ENCODE peak calls at places on chromosomes 11 and 22, in ten cellular contexts. B, P, Y, X, T, R, A, U, S and Z are unnamed samples.

GRCh38 chr11:60633645-60634044 is 65.8 kb upstream of the MS4A8 start:
- DNase-seq in B (no peak), P (no peak), Y (no peak), X (no peak), T (no peak), R (no peak), A (no peak), U (no peak), S (no peak), Z (no peak)

GRCh38 chr11:102007567-102008437 is 39.4 kb upstream of the CFAP300 start:
- DNase-seq in B (no peak), P (peak), Y (no peak), X (no peak), T (no peak), R (no peak), A (no peak), U (no peak), S (peak), Z (no peak)

GRCh38 chr22:47195156-47195675 is 432.8 kb downstream of the TBC1D22A start:
- DNase-seq in B (no peak), P (no peak), Y (no peak), X (no peak), T (no peak), R (no peak), A (no peak), U (no peak), S (peak), Z (no peak)

GRCh38 chr11:8905528-8906165 is 5.3 kb upstream of the AKIP1 start:
- DNase-seq in B (no peak), P (peak), Y (no peak), X (no peak), T (no peak), R (no peak), A (no peak), U (no peak), S (no peak), Z (no peak)

GRCh38 chr11:132962026-132962425 is 570.3 kb downstream of the OPCML start:
- DNase-seq in B (no peak), P (peak), Y (no peak), X (no peak), T (no peak), R (no peak), A (no peak), U (no peak), S (no peak), Z (peak)

GRCh38 chr11:36240746-36241295 is 48.4 kb downstream of the COMMD9 start:
- DNase-seq in B (no peak), P (no peak), Y (no peak), X (no peak), T (no peak), R (no peak), A (no peak), U (no peak), S (no peak), Z (no peak)

GRCh38 chr22:37805878-37806277 is 1.9 kb upstream of the GCAT start:
- DNase-seq in B (no peak), P (no peak), Y (no peak), X (no peak), T (no peak), R (no peak), A (no peak), U (no peak), S (no peak), Z (no peak)

GRCh38 chr11:116535954-116536353 is 236.8 kb downstream of the BUD13 start:
- DNase-seq in B (no peak), P (no peak), Y (no peak), X (no peak), T (no peak), R (no peak), A (no peak), U (no peak), S (no peak), Z (no peak)

GRCh38 chr11:102367364-102367763 is 20.4 kb downstream of the BIRC2 start:
- DNase-seq in B (no peak), P (peak), Y (no peak), X (no peak), T (no peak), R (no peak), A (no peak), U (no peak), S (no peak), Z (no peak)

GRCh38 chr22:45083659-45084305 is 74.0 kb upstream of the PHF21B start:
- DNase-seq in B (no peak), P (peak), Y (no peak), X (no peak), T (no peak), R (no peak), A (no peak), U (peak), S (no peak), Z (no peak)

GRCh38 chr11:47175746-47176327 is 842 bp downstream of the ARFGAP2 start:
- DNase-seq in B (no peak), P (no peak), Y (no peak), X (no peak), T (no peak), R (no peak), A (no peak), U (no peak), S (no peak), Z (no peak)

GRCh38 chr11:64536396-64536935 is 54.6 kb upstream of the SLC22A12 start:
- DNase-seq in B (no peak), P (peak), Y (no peak), X (no peak), T (no peak), R (no peak), A (no peak), U (no peak), S (no peak), Z (no peak)

GRCh38 chr11:6353367-6353987 is 33.2 kb upstream of the CAVIN3 start:
- DNase-seq in B (no peak), P (peak), Y (no peak), X (peak), T (peak), R (peak), A (peak), U (peak), S (peak), Z (no peak)

GRCh38 chr11:67285541-67286498 is 3.3 kb upstream of the ANKRD13D start:
- DNase-seq in B (no peak), P (no peak), Y (no peak), X (peak), T (no peak), R (no peak), A (no peak), U (no peak), S (no peak), Z (no peak)

GRCh38 chr11:65435981-65436411 is 13.4 kb downstream of the NEAT1 start:
- DNase-seq in B (no peak), P (no peak), Y (no peak), X (no peak), T (no peak), R (no peak), A (no peak), U (no peak), S (peak), Z (no peak)

GRCh38 chr22:43392385-43392989 is 19.3 kb upstream of the MPPED1 start:
- DNase-seq in B (no peak), P (no peak), Y (no peak), X (no peak), T (no peak), R (no peak), A (no peak), U (no peak), S (no peak), Z (no peak)

GRCh38 chr11:64553554-64554201 is 37.3 kb upstream of the SLC22A12 start:
- DNase-seq in B (peak), P (peak), Y (peak), X (peak), T (peak), R (peak), A (peak), U (peak), S (peak), Z (peak)

GRCh38 chr11:3006505-3007260 is 14.6 kb upstream of the NAP1L4 start:
- DNase-seq in B (no peak), P (no peak), Y (no peak), X (no peak), T (no peak), R (no peak), A (no peak), U (no peak), S (no peak), Z (no peak)

GRCh38 chr11:72574534-72575460 is 99.4 kb downstream of the PDE2A start:
- DNase-seq in B (no peak), P (no peak), Y (no peak), X (no peak), T (no peak), R (peak), A (no peak), U (no peak), S (no peak), Z (no peak)

GRCh38 chr11:119483881-119484371 is 61.0 kb upstream of the THY1 start:
- DNase-seq in B (no peak), P (no peak), Y (no peak), X (no peak), T (no peak), R (no peak), A (no peak), U (no peak), S (no peak), Z (no peak)

GRCh38 chr22:43628253-43628649 is 183.9 kb downstream of the EFCAB6 start:
- DNase-seq in B (no peak), P (no peak), Y (no peak), X (no peak), T (no peak), R (no peak), A (no peak), U (no peak), S (no peak), Z (no peak)

GRCh38 chr11:107780136-107780535 is 68.3 kb upstream of the SLN start:
- DNase-seq in B (no peak), P (no peak), Y (no peak), X (no peak), T (no peak), R (no peak), A (no peak), U (no peak), S (no peak), Z (no peak)

GRCh38 chr11:82995754-82996398 is 75.8 kb downstream of the RAB30 start:
- DNase-seq in B (no peak), P (peak), Y (no peak), X (no peak), T (no peak), R (no peak), A (no peak), U (peak), S (no peak), Z (no peak)

GRCh38 chr11:1117970-1118369 is 39.8 kb upstream of the MUC5AC start:
- DNase-seq in B (no peak), P (no peak), Y (no peak), X (peak), T (no peak), R (no peak), A (no peak), U (no peak), S (no peak), Z (no peak)

GRCh38 chr11:2898366-2899079 is 12.9 kb upstream of the CDKN1C start:
- DNase-seq in B (no peak), P (peak), Y (no peak), X (peak), T (no peak), R (no peak), A (peak), U (peak), S (peak), Z (no peak)

GRCh38 chr11:63951779-63952536 is 13.2 kb downstream of the NAA40 start:
- DNase-seq in B (no peak), P (no peak), Y (no peak), X (peak), T (no peak), R (no peak), A (no peak), U (no peak), S (no peak), Z (no peak)

GRCh38 chr11:72061739-72062396 is 18.5 kb downstream of the NUMA1 start:
- DNase-seq in B (no peak), P (no peak), Y (no peak), X (no peak), T (no peak), R (no peak), A (no peak), U (no peak), S (no peak), Z (no peak)

GRCh38 chr11:74025467-74026166 is 16.7 kb upstream of the UCP3 start:
- DNase-seq in B (no peak), P (peak), Y (no peak), X (no peak), T (no peak), R (no peak), A (no peak), U (no peak), S (no peak), Z (no peak)

GRCh38 chr11:69499946-69500284 is 18.5 kb downstream of the LINC01488 start:
- DNase-seq in B (no peak), P (no peak), Y (no peak), X (no peak), T (no peak), R (no peak), A (no peak), U (no peak), S (no peak), Z (no peak)

GRCh38 chr11:71263391-71263790 is 11.0 kb upstream of the SHANK2 start:
- DNase-seq in B (no peak), P (peak), Y (no peak), X (no peak), T (no peak), R (no peak), A (no peak), U (no peak), S (no peak), Z (no peak)

GRCh38 chr11:942853-943252 is 17.2 kb downstream of the AP2A2 start:
- DNase-seq in B (no peak), P (no peak), Y (no peak), X (no peak), T (no peak), R (no peak), A (no peak), U (no peak), S (no peak), Z (no peak)

GRCh38 chr11:130582994-130583393 is 134.5 kb downstream of the ADAMTS15 start:
- DNase-seq in B (no peak), P (no peak), Y (no peak), X (no peak), T (no peak), R (no peak), A (no peak), U (no peak), S (no peak), Z (no peak)

GRCh38 chr11:76074178-76075112 is 131.9 kb downstream of the WNT11 start:
- DNase-seq in B (no peak), P (peak), Y (no peak), X (no peak), T (no peak), R (no peak), A (no peak), U (no peak), S (no peak), Z (no peak)

GRCh38 chr11:29755474-29755873 is 261.4 kb downstream of the KCNA4 start:
- DNase-seq in B (no peak), P (no peak), Y (no peak), X (no peak), T (no peak), R (no peak), A (no peak), U (no peak), S (no peak), Z (no peak)

GRCh38 chr22:29311468-29312217 is 3.9 kb downstream of the RASL10A start:
- DNase-seq in B (no peak), P (no peak), Y (no peak), X (no peak), T (peak), R (no peak), A (no peak), U (no peak), S (no peak), Z (no peak)

GRCh38 chr11:124150684-124151083 is 32.5 kb upstream of the OR10D3 start:
- DNase-seq in B (no peak), P (no peak), Y (no peak), X (no peak), T (no peak), R (no peak), A (no peak), U (no peak), S (no peak), Z (no peak)